ENCODE peak calls at places on chromosomes 3 and 15, in eight cellular contexts. F, D, P, C, M, R, U and K are unnamed samples.

GRCh38 chr3:27714692-27715453 is 7.2 kb downstream of the EOMES start:
- DNase-seq in F (no peak), D (no peak), P (no peak), C (no peak), M (no peak), R (peak), U (no peak), K (no peak)

GRCh38 chr15:60338810-60339209 is 59.0 kb downstream of the ANXA2 start:
- DNase-seq in F (no peak), D (no peak), P (no peak), C (no peak), M (no peak), R (no peak), U (no peak), K (no peak)

GRCh38 chr3:58236527-58237237 is 910 bp upstream of the ABHD6 start:
- DNase-seq in F (no peak), D (no peak), P (no peak), C (no peak), M (no peak), R (peak), U (no peak), K (no peak)

GRCh38 chr3:173711619-173712018 is 314.1 kb downstream of the NLGN1 start:
- DNase-seq in F (no peak), D (no peak), P (no peak), C (no peak), M (no peak), R (peak), U (no peak), K (no peak)

GRCh38 chr15:68285243-68285980 is 7.9 kb downstream of the FEM1B start:
- DNase-seq in F (no peak), D (no peak), P (peak), C (no peak), M (no peak), R (no peak), U (no peak), K (no peak)

GRCh38 chr3:129398803-129399144 is 29.7 kb downstream of the EFCAB12 start:
- DNase-seq in F (no peak), D (no peak), P (peak), C (peak), M (no peak), R (no peak), U (no peak), K (no peak)

GRCh38 chr15:69561071-69561784 is 108.6 kb downstream of the RPLP1 start:
- DNase-seq in F (no peak), D (no peak), P (no peak), C (no peak), M (no peak), R (no peak), U (no peak), K (no peak)

GRCh38 chr15:40825661-40826088 is 2.8 kb downstream of the PPP1R14D start:
- DNase-seq in F (no peak), D (no peak), P (peak), C (no peak), M (peak), R (no peak), U (no peak), K (no peak)

GRCh38 chr3:176512037-176512436 is 685.2 kb downstream of the TBL1XR1 start:
- DNase-seq in F (no peak), D (no peak), P (no peak), C (no peak), M (no peak), R (no peak), U (no peak), K (no peak)

GRCh38 chr15:70215951-70216350 is 118.2 kb upstream of the TLE3 start:
- DNase-seq in F (no peak), D (no peak), P (no peak), C (no peak), M (no peak), R (no peak), U (no peak), K (no peak)

GRCh38 chr15:71275098-71275497 is 159.8 kb downstream of the THSD4 start:
- DNase-seq in F (no peak), D (peak), P (peak), C (no peak), M (peak), R (no peak), U (no peak), K (no peak)